ENCODE peak calls at places on chromosome 17, in four cellular contexts. One of them, this sample, is unnamed.
A peak's percentile ranks its signal among the peaks of the same experiment; 100 is the strongest.

GRCh38 chr17:35799942-35800341 is 4.5 kb upstream of the MMP28 start:
- DNase-seq in breast epithelium: peak; percentile 90
- DNase-seq in heart left ventricle: peak; percentile 90
- DNase-seq in CD4-positive, alpha-beta T cell: no peak
- DNase-seq in this sample: peak; percentile 80

GRCh38 chr17:15935891-15936290 is 9.0 kb upstream of the ADORA2B start:
- DNase-seq in breast epithelium: no peak
- DNase-seq in heart left ventricle: no peak
- DNase-seq in CD4-positive, alpha-beta T cell: no peak
- DNase-seq in this sample: no peak

GRCh38 chr17:58969156-58969555 is 137.5 kb downstream of the TRIM37 start:
- DNase-seq in breast epithelium: no peak
- DNase-seq in heart left ventricle: no peak
- DNase-seq in CD4-positive, alpha-beta T cell: no peak
- DNase-seq in this sample: no peak

GRCh38 chr17:73697872-73698271 is 53.6 kb upstream of the SDK2 start:
- DNase-seq in breast epithelium: no peak
- DNase-seq in heart left ventricle: no peak
- DNase-seq in CD4-positive, alpha-beta T cell: no peak
- DNase-seq in this sample: no peak

GRCh38 chr17:16250635-16251034 is 33.6 kb downstream of the PIGL start:
- DNase-seq in breast epithelium: no peak
- DNase-seq in heart left ventricle: no peak
- DNase-seq in CD4-positive, alpha-beta T cell: no peak
- DNase-seq in this sample: no peak

GRCh38 chr17:44759096-44759915 is 518 bp downstream of the ADAM11 start:
- DNase-seq in breast epithelium: no peak
- DNase-seq in heart left ventricle: peak; percentile 27
- DNase-seq in CD4-positive, alpha-beta T cell: no peak
- DNase-seq in this sample: no peak

GRCh38 chr17:6170349-6170748 is 100.2 kb downstream of the WSCD1 start:
- DNase-seq in breast epithelium: no peak
- DNase-seq in heart left ventricle: no peak
- DNase-seq in CD4-positive, alpha-beta T cell: no peak
- DNase-seq in this sample: no peak

GRCh38 chr17:36934759-36935630 is 2.3 kb upstream of the LHX1 start:
- DNase-seq in breast epithelium: no peak
- DNase-seq in heart left ventricle: no peak
- DNase-seq in CD4-positive, alpha-beta T cell: no peak
- DNase-seq in this sample: peak; percentile 19

GRCh38 chr17:72250206-72250605 is 129.4 kb downstream of the SOX9 start:
- DNase-seq in breast epithelium: no peak
- DNase-seq in heart left ventricle: no peak
- DNase-seq in CD4-positive, alpha-beta T cell: no peak
- DNase-seq in this sample: no peak

GRCh38 chr17:35496470-35497290 is 40.8 kb downstream of the SLFN12L start:
- DNase-seq in breast epithelium: no peak
- DNase-seq in heart left ventricle: no peak
- DNase-seq in CD4-positive, alpha-beta T cell: no peak
- DNase-seq in this sample: no peak

GRCh38 chr17:76567634-76568432 is 17.8 kb downstream of the ST6GALNAC2 start:
- DNase-seq in breast epithelium: no peak
- DNase-seq in heart left ventricle: no peak
- DNase-seq in CD4-positive, alpha-beta T cell: no peak
- DNase-seq in this sample: no peak

GRCh38 chr17:4535667-4536258 is 19.4 kb downstream of the MYBBP1A start:
- DNase-seq in breast epithelium: no peak
- DNase-seq in heart left ventricle: peak; percentile 24
- DNase-seq in CD4-positive, alpha-beta T cell: no peak
- DNase-seq in this sample: no peak

GRCh38 chr17:40705567-40705966 is 2.0 kb upstream of the KRT24 start:
- DNase-seq in breast epithelium: no peak
- DNase-seq in heart left ventricle: no peak
- DNase-seq in CD4-positive, alpha-beta T cell: no peak
- DNase-seq in this sample: no peak

GRCh38 chr17:1227917-1228751 is 42.1 kb upstream of the BHLHA9 start:
- DNase-seq in breast epithelium: no peak
- DNase-seq in heart left ventricle: peak; percentile 70
- DNase-seq in CD4-positive, alpha-beta T cell: no peak
- DNase-seq in this sample: peak; percentile 9

GRCh38 chr17:63291243-63291642 is 154.9 kb downstream of the CYB561 start:
- DNase-seq in breast epithelium: no peak
- DNase-seq in heart left ventricle: no peak
- DNase-seq in CD4-positive, alpha-beta T cell: no peak
- DNase-seq in this sample: no peak

GRCh38 chr17:2054262-2054739 is 602 bp upstream of the HIC1 start:
- DNase-seq in breast epithelium: no peak
- DNase-seq in heart left ventricle: peak; percentile 60
- DNase-seq in CD4-positive, alpha-beta T cell: no peak
- DNase-seq in this sample: peak; percentile 42

GRCh38 chr17:27449541-27449940 is 6.7 kb upstream of the KSR1 start:
- DNase-seq in breast epithelium: no peak
- DNase-seq in heart left ventricle: no peak
- DNase-seq in CD4-positive, alpha-beta T cell: no peak
- DNase-seq in this sample: no peak

GRCh38 chr17:42392664-42393415 is 4.6 kb upstream of the STAT3 start:
- DNase-seq in breast epithelium: no peak
- DNase-seq in heart left ventricle: no peak
- DNase-seq in CD4-positive, alpha-beta T cell: no peak
- DNase-seq in this sample: no peak

GRCh38 chr17:48358203-48358602 is 71.8 kb downstream of the SKAP1 start:
- DNase-seq in breast epithelium: no peak
- DNase-seq in heart left ventricle: no peak
- DNase-seq in CD4-positive, alpha-beta T cell: no peak
- DNase-seq in this sample: no peak

GRCh38 chr17:61989509-61989908 is 61.7 kb upstream of the INTS2 start:
- DNase-seq in breast epithelium: no peak
- DNase-seq in heart left ventricle: no peak
- DNase-seq in CD4-positive, alpha-beta T cell: no peak
- DNase-seq in this sample: no peak
- H3K27ac ChIP-seq in breast epithelium: no peak overlapping the region
- H3K27ac ChIP-seq in heart left ventricle: no peak overlapping the region
- H3K27ac ChIP-seq in CD4-positive, alpha-beta T cell: no peak overlapping the region
- H3K27ac ChIP-seq in this sample: no peak overlapping the region

DNA sequence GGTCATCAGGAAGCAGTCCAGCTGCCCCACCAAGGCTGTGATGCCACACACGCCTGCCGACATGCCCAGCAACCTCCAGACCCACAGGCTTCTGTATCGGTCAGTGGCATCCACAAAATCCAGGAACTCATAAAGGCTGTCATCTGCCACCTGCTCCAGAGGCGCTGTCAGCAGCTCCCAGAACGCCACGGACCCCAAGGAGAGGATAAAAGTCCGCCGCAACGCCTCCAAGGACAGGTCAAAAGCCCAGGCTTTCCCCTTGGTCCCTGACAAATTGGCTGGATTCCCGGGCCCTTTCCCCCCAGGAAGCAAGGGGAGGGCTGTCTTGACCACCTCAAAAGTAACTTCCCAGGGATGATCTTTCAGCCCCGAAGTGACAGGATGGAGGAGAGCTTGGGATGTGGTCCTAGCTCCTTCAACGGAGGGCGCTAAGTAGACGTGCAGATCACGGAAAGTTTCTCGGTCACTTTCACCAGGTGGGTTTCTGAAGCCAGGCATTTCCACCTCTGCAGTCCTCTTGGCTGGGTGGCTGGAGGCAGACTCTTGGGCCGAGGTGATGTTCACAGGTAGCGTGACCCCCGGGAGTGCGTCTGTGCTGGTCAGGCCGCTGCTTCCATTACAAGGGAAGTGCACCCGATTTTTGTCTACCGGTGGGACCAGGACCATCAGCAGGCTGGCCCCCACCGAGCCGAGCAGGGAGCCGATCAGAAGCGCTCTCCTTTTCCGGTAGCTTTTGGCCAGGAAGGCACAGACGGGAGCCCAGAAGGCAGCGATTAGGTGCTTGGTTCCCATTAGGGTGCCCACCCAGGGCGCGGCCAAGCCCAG is 777 bp downstream of the MFSD6L start:
- DNase-seq in breast epithelium: no peak
- DNase-seq in heart left ventricle: no peak
- DNase-seq in CD4-positive, alpha-beta T cell: no peak
- DNase-seq in this sample: no peak
- TF ChIP-seq CTCF in breast epithelium: no peak
- TF ChIP-seq CTCF in heart left ventricle: no peak
- TF ChIP-seq CTCF in CD4-positive, alpha-beta T cell: no peak
- TF ChIP-seq CTCF in this sample: no peak

GRCh38 chr17:18230288-18231141 is 5.1 kb downstream of the LLGL1 start:
- DNase-seq in breast epithelium: no peak
- DNase-seq in heart left ventricle: no peak
- DNase-seq in CD4-positive, alpha-beta T cell: no peak
- DNase-seq in this sample: no peak
- H3K9me3 ChIP-seq in breast epithelium: no peaks in the 10 kb centered on the region
- H3K9me3 ChIP-seq in heart left ventricle: no peaks in the 10 kb centered on the region
- H3K9me3 ChIP-seq in CD4-positive, alpha-beta T cell: no peaks in the 10 kb centered on the region
- H3K9me3 ChIP-seq in this sample: no peaks in the 10 kb centered on the region

DNA sequence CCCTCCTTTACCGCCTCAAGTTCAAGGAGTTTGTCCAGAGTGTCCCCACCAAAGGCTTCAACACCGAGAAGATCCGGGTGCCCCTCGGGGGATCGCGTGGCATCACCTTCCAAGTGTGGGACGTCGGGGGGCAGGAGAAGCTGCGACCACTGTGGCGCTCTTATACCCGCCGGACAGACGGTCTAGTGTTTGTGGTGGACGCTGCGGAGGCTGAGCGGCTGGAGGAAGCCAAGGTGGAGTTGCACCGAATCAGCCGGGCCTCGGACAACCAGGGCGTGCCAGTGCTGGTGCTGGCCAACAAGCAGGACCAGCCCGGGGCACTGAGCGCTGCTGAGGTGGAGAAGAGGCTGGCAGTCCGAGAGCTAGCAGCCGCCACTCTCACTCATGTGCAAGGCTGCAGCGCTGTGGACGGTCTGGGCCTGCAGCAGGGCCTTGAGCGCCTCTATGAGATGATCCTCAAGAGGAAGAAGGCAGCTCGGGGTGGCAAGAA is 1.1 kb downstream of the ARL4D start:
- DNase-seq in breast epithelium: peak; percentile 70
- DNase-seq in heart left ventricle: no peak
- DNase-seq in CD4-positive, alpha-beta T cell: no peak
- DNase-seq in this sample: no peak
- H3K27ac ChIP-seq in breast epithelium: peak overlapping the region; percentile 83
- H3K27ac ChIP-seq in heart left ventricle: no peak overlapping the region
- H3K27ac ChIP-seq in CD4-positive, alpha-beta T cell: no peak overlapping the region
- H3K27ac ChIP-seq in this sample: no peak overlapping the region